ENCODE peak calls at places on chromosomes 2 and 18, in nine cellular contexts. One of them, this sample, is unnamed.
A peak's percentile ranks its signal among the peaks of the same experiment; 100 is the strongest.

GRCh38 chr18:38718365-38718901 is 1152.8 kb upstream of the CELF4 start:
- DNase-seq in AG09309: no peak
- DNase-seq in KG1: no peak
- DNase-seq in stimulated activated CD4-positive, alpha-beta T cell treated with anti-CD3 and anti-CD28 coated beads, TNF-alpha, amount 100 ng/mL, for 1 hour: no peak
- DNase-seq in LHCN-M2: no peak
- DNase-seq in LoVo: no peak
- DNase-seq in amygdala: no peak
- DNase-seq in brain microvascular endothelial cell: no peak
- DNase-seq in type B pancreatic cell: no peak
- DNase-seq in this sample: no peak

GRCh38 chr18:43570593-43570992 is 293.3 kb upstream of the SYT4 start:
- DNase-seq in AG09309: no peak
- DNase-seq in KG1: no peak
- DNase-seq in stimulated activated CD4-positive, alpha-beta T cell treated with anti-CD3 and anti-CD28 coated beads, TNF-alpha, amount 100 ng/mL, for 1 hour: no peak
- DNase-seq in LHCN-M2: no peak
- DNase-seq in LoVo: no peak
- DNase-seq in amygdala: no peak
- DNase-seq in brain microvascular endothelial cell: no peak
- DNase-seq in type B pancreatic cell: no peak
- DNase-seq in this sample: no peak

GRCh38 chr2:7508220-7508943 is 591.2 kb downstream of the RNF144A start:
- DNase-seq in AG09309: peak; percentile 28
- DNase-seq in KG1: no peak
- DNase-seq in stimulated activated CD4-positive, alpha-beta T cell treated with anti-CD3 and anti-CD28 coated beads, TNF-alpha, amount 100 ng/mL, for 1 hour: no peak
- DNase-seq in LHCN-M2: no peak
- DNase-seq in LoVo: no peak
- DNase-seq in amygdala: no peak
- DNase-seq in brain microvascular endothelial cell: no peak
- DNase-seq in type B pancreatic cell: no peak
- DNase-seq in this sample: no peak

GRCh38 chr2:143730950-143731254 is 601.7 kb downstream of the ARHGAP15 start:
- DNase-seq in AG09309: no peak
- DNase-seq in KG1: no peak
- DNase-seq in stimulated activated CD4-positive, alpha-beta T cell treated with anti-CD3 and anti-CD28 coated beads, TNF-alpha, amount 100 ng/mL, for 1 hour: no peak
- DNase-seq in LHCN-M2: peak; percentile 5
- DNase-seq in LoVo: no peak
- DNase-seq in amygdala: no peak
- DNase-seq in brain microvascular endothelial cell: no peak
- DNase-seq in type B pancreatic cell: no peak
- DNase-seq in this sample: no peak

GRCh38 chr2:8515390-8515761 is 166.5 kb upstream of the ID2 start:
- DNase-seq in AG09309: no peak
- DNase-seq in KG1: peak; percentile 94
- DNase-seq in stimulated activated CD4-positive, alpha-beta T cell treated with anti-CD3 and anti-CD28 coated beads, TNF-alpha, amount 100 ng/mL, for 1 hour: peak; percentile 9
- DNase-seq in LHCN-M2: no peak
- DNase-seq in LoVo: no peak
- DNase-seq in amygdala: no peak
- DNase-seq in brain microvascular endothelial cell: no peak
- DNase-seq in type B pancreatic cell: no peak
- DNase-seq in this sample: peak; percentile 78

GRCh38 chr18:58195278-58195721 is 151.3 kb downstream of the NEDD4L start:
- DNase-seq in AG09309: no peak
- DNase-seq in KG1: no peak
- DNase-seq in stimulated activated CD4-positive, alpha-beta T cell treated with anti-CD3 and anti-CD28 coated beads, TNF-alpha, amount 100 ng/mL, for 1 hour: no peak
- DNase-seq in LHCN-M2: no peak
- DNase-seq in LoVo: peak; percentile 32
- DNase-seq in amygdala: peak; percentile 48
- DNase-seq in brain microvascular endothelial cell: no peak
- DNase-seq in type B pancreatic cell: no peak
- DNase-seq in this sample: no peak

GRCh38 chr2:147925886-147926285 is 81.1 kb downstream of the ACVR2A start:
- DNase-seq in AG09309: no peak
- DNase-seq in KG1: no peak
- DNase-seq in stimulated activated CD4-positive, alpha-beta T cell treated with anti-CD3 and anti-CD28 coated beads, TNF-alpha, amount 100 ng/mL, for 1 hour: no peak
- DNase-seq in LHCN-M2: no peak
- DNase-seq in LoVo: no peak
- DNase-seq in amygdala: no peak
- DNase-seq in brain microvascular endothelial cell: no peak
- DNase-seq in type B pancreatic cell: no peak
- DNase-seq in this sample: no peak

GRCh38 chr2:231454361-231454791 is 9.9 kb downstream of the NCL start:
- DNase-seq in AG09309: no peak
- DNase-seq in KG1: no peak
- DNase-seq in stimulated activated CD4-positive, alpha-beta T cell treated with anti-CD3 and anti-CD28 coated beads, TNF-alpha, amount 100 ng/mL, for 1 hour: no peak
- DNase-seq in LHCN-M2: no peak
- DNase-seq in LoVo: no peak
- DNase-seq in amygdala: no peak
- DNase-seq in brain microvascular endothelial cell: no peak
- DNase-seq in type B pancreatic cell: no peak
- DNase-seq in this sample: no peak

GRCh38 chr2:239731422-239731821 is 293.7 kb downstream of the NDUFA10 start:
- DNase-seq in AG09309: no peak
- DNase-seq in KG1: no peak
- DNase-seq in stimulated activated CD4-positive, alpha-beta T cell treated with anti-CD3 and anti-CD28 coated beads, TNF-alpha, amount 100 ng/mL, for 1 hour: no peak
- DNase-seq in LHCN-M2: no peak
- DNase-seq in LoVo: no peak
- DNase-seq in amygdala: no peak
- DNase-seq in brain microvascular endothelial cell: no peak
- DNase-seq in type B pancreatic cell: no peak
- DNase-seq in this sample: no peak

GRCh38 chr2:64134813-64135212 is 9.4 kb downstream of the PELI1 start:
- DNase-seq in AG09309: no peak
- DNase-seq in KG1: no peak
- DNase-seq in stimulated activated CD4-positive, alpha-beta T cell treated with anti-CD3 and anti-CD28 coated beads, TNF-alpha, amount 100 ng/mL, for 1 hour: no peak
- DNase-seq in LHCN-M2: no peak
- DNase-seq in LoVo: no peak
- DNase-seq in amygdala: no peak
- DNase-seq in brain microvascular endothelial cell: no peak
- DNase-seq in type B pancreatic cell: no peak
- DNase-seq in this sample: no peak

GRCh38 chr2:186544255-186544675 is 45.6 kb upstream of the ITGAV start:
- DNase-seq in AG09309: peak; percentile 50
- DNase-seq in KG1: no peak
- DNase-seq in stimulated activated CD4-positive, alpha-beta T cell treated with anti-CD3 and anti-CD28 coated beads, TNF-alpha, amount 100 ng/mL, for 1 hour: no peak
- DNase-seq in LHCN-M2: peak; percentile 88
- DNase-seq in LoVo: peak; percentile 44
- DNase-seq in amygdala: no peak
- DNase-seq in brain microvascular endothelial cell: peak; percentile 84
- DNase-seq in type B pancreatic cell: no peak
- DNase-seq in this sample: no peak

GRCh38 chr2:109499549-109499948 is 114.2 kb downstream of the SEPTIN10 start:
- DNase-seq in AG09309: no peak
- DNase-seq in KG1: no peak
- DNase-seq in stimulated activated CD4-positive, alpha-beta T cell treated with anti-CD3 and anti-CD28 coated beads, TNF-alpha, amount 100 ng/mL, for 1 hour: no peak
- DNase-seq in LHCN-M2: no peak
- DNase-seq in LoVo: no peak
- DNase-seq in amygdala: no peak
- DNase-seq in brain microvascular endothelial cell: no peak
- DNase-seq in type B pancreatic cell: no peak
- DNase-seq in this sample: peak; percentile 10

GRCh38 chr2:240439698-240440151 is 4.3 kb downstream of the GPC1 start:
- DNase-seq in AG09309: no peak
- DNase-seq in KG1: no peak
- DNase-seq in stimulated activated CD4-positive, alpha-beta T cell treated with anti-CD3 and anti-CD28 coated beads, TNF-alpha, amount 100 ng/mL, for 1 hour: no peak
- DNase-seq in LHCN-M2: no peak
- DNase-seq in LoVo: no peak
- DNase-seq in amygdala: no peak
- DNase-seq in brain microvascular endothelial cell: no peak
- DNase-seq in type B pancreatic cell: no peak
- DNase-seq in this sample: no peak

GRCh38 chr2:216113572-216113971 is 4.4 kb downstream of the XRCC5 start:
- DNase-seq in AG09309: no peak
- DNase-seq in KG1: no peak
- DNase-seq in stimulated activated CD4-positive, alpha-beta T cell treated with anti-CD3 and anti-CD28 coated beads, TNF-alpha, amount 100 ng/mL, for 1 hour: no peak
- DNase-seq in LHCN-M2: peak; percentile 76
- DNase-seq in LoVo: no peak
- DNase-seq in amygdala: no peak
- DNase-seq in brain microvascular endothelial cell: no peak
- DNase-seq in type B pancreatic cell: no peak
- DNase-seq in this sample: no peak

GRCh38 chr2:73494031-73494430 is 108.4 kb downstream of the ALMS1 start:
- DNase-seq in AG09309: no peak
- DNase-seq in KG1: no peak
- DNase-seq in stimulated activated CD4-positive, alpha-beta T cell treated with anti-CD3 and anti-CD28 coated beads, TNF-alpha, amount 100 ng/mL, for 1 hour: no peak
- DNase-seq in LHCN-M2: peak; percentile 46
- DNase-seq in LoVo: peak; percentile 39
- DNase-seq in amygdala: no peak
- DNase-seq in brain microvascular endothelial cell: peak; percentile 62
- DNase-seq in type B pancreatic cell: no peak
- DNase-seq in this sample: no peak

GRCh38 chr2:197628043-197628500 is 47.3 kb downstream of the RFTN2 start:
- DNase-seq in AG09309: no peak
- DNase-seq in KG1: no peak
- DNase-seq in stimulated activated CD4-positive, alpha-beta T cell treated with anti-CD3 and anti-CD28 coated beads, TNF-alpha, amount 100 ng/mL, for 1 hour: no peak
- DNase-seq in LHCN-M2: peak; percentile 18
- DNase-seq in LoVo: no peak
- DNase-seq in amygdala: peak; percentile 36
- DNase-seq in brain microvascular endothelial cell: peak; percentile 16
- DNase-seq in type B pancreatic cell: no peak
- DNase-seq in this sample: no peak

GRCh38 chr2:99602475-99602874 is 112.7 kb upstream of the REV1 start:
- DNase-seq in AG09309: no peak
- DNase-seq in KG1: no peak
- DNase-seq in stimulated activated CD4-positive, alpha-beta T cell treated with anti-CD3 and anti-CD28 coated beads, TNF-alpha, amount 100 ng/mL, for 1 hour: no peak
- DNase-seq in LHCN-M2: peak; percentile 14
- DNase-seq in LoVo: no peak
- DNase-seq in amygdala: no peak
- DNase-seq in brain microvascular endothelial cell: peak; percentile 72
- DNase-seq in type B pancreatic cell: no peak
- DNase-seq in this sample: no peak

GRCh38 chr2:32937602-32938450 is 8.9 kb upstream of the LTBP1 start:
- DNase-seq in AG09309: no peak
- DNase-seq in KG1: no peak
- DNase-seq in stimulated activated CD4-positive, alpha-beta T cell treated with anti-CD3 and anti-CD28 coated beads, TNF-alpha, amount 100 ng/mL, for 1 hour: no peak
- DNase-seq in LHCN-M2: peak; percentile 25
- DNase-seq in LoVo: no peak
- DNase-seq in amygdala: no peak
- DNase-seq in brain microvascular endothelial cell: peak; percentile 3
- DNase-seq in type B pancreatic cell: no peak
- DNase-seq in this sample: no peak

GRCh38 chr2:161415041-161415440 is 1.1 kb upstream of the TBR1 start:
- DNase-seq in AG09309: no peak
- DNase-seq in KG1: peak; percentile 60
- DNase-seq in stimulated activated CD4-positive, alpha-beta T cell treated with anti-CD3 and anti-CD28 coated beads, TNF-alpha, amount 100 ng/mL, for 1 hour: no peak
- DNase-seq in LHCN-M2: no peak
- DNase-seq in LoVo: no peak
- DNase-seq in amygdala: no peak
- DNase-seq in brain microvascular endothelial cell: no peak
- DNase-seq in type B pancreatic cell: no peak
- DNase-seq in this sample: no peak

GRCh38 chr2:38315707-38316333 is 61.3 kb downstream of the ATL2 start:
- DNase-seq in AG09309: no peak
- DNase-seq in KG1: no peak
- DNase-seq in stimulated activated CD4-positive, alpha-beta T cell treated with anti-CD3 and anti-CD28 coated beads, TNF-alpha, amount 100 ng/mL, for 1 hour: no peak
- DNase-seq in LHCN-M2: peak; percentile 61
- DNase-seq in LoVo: peak; percentile 33
- DNase-seq in amygdala: no peak
- DNase-seq in brain microvascular endothelial cell: peak; percentile 53
- DNase-seq in type B pancreatic cell: no peak
- DNase-seq in this sample: no peak

GRCh38 chr2:227241005-227241404 is 76.6 kb downstream of the COL4A3 start:
- DNase-seq in AG09309: no peak
- DNase-seq in KG1: no peak
- DNase-seq in stimulated activated CD4-positive, alpha-beta T cell treated with anti-CD3 and anti-CD28 coated beads, TNF-alpha, amount 100 ng/mL, for 1 hour: no peak
- DNase-seq in LHCN-M2: no peak
- DNase-seq in LoVo: no peak
- DNase-seq in amygdala: no peak
- DNase-seq in brain microvascular endothelial cell: no peak
- DNase-seq in type B pancreatic cell: no peak
- DNase-seq in this sample: no peak

GRCh38 chr2:43082878-43083261 is 143.5 kb downstream of the ZFP36L2 start:
- DNase-seq in AG09309: no peak
- DNase-seq in KG1: no peak
- DNase-seq in stimulated activated CD4-positive, alpha-beta T cell treated with anti-CD3 and anti-CD28 coated beads, TNF-alpha, amount 100 ng/mL, for 1 hour: no peak
- DNase-seq in LHCN-M2: no peak
- DNase-seq in LoVo: no peak
- DNase-seq in amygdala: no peak
- DNase-seq in brain microvascular endothelial cell: no peak
- DNase-seq in type B pancreatic cell: no peak
- DNase-seq in this sample: no peak

GRCh38 chr2:240959214-240959940 is 39.0 kb upstream of the SNED1 start:
- DNase-seq in AG09309: no peak
- DNase-seq in KG1: no peak
- DNase-seq in stimulated activated CD4-positive, alpha-beta T cell treated with anti-CD3 and anti-CD28 coated beads, TNF-alpha, amount 100 ng/mL, for 1 hour: no peak
- DNase-seq in LHCN-M2: no peak
- DNase-seq in LoVo: no peak
- DNase-seq in amygdala: no peak
- DNase-seq in brain microvascular endothelial cell: no peak
- DNase-seq in type B pancreatic cell: peak; percentile 62
- DNase-seq in this sample: no peak

GRCh38 chr2:182300603-182301002 is 126.2 kb downstream of the PDE1A start:
- DNase-seq in AG09309: no peak
- DNase-seq in KG1: no peak
- DNase-seq in stimulated activated CD4-positive, alpha-beta T cell treated with anti-CD3 and anti-CD28 coated beads, TNF-alpha, amount 100 ng/mL, for 1 hour: no peak
- DNase-seq in LHCN-M2: no peak
- DNase-seq in LoVo: no peak
- DNase-seq in amygdala: no peak
- DNase-seq in brain microvascular endothelial cell: no peak
- DNase-seq in type B pancreatic cell: no peak
- DNase-seq in this sample: no peak

GRCh38 chr2:128644156-128644555 is 325.5 kb upstream of the HS6ST1 start:
- DNase-seq in AG09309: no peak
- DNase-seq in KG1: no peak
- DNase-seq in stimulated activated CD4-positive, alpha-beta T cell treated with anti-CD3 and anti-CD28 coated beads, TNF-alpha, amount 100 ng/mL, for 1 hour: no peak
- DNase-seq in LHCN-M2: no peak
- DNase-seq in LoVo: no peak
- DNase-seq in amygdala: no peak
- DNase-seq in brain microvascular endothelial cell: no peak
- DNase-seq in type B pancreatic cell: peak; percentile 65
- DNase-seq in this sample: no peak

GRCh38 chr18:5964596-5964995 is 69.3 kb upstream of the TMEM200C start:
- DNase-seq in AG09309: no peak
- DNase-seq in KG1: no peak
- DNase-seq in stimulated activated CD4-positive, alpha-beta T cell treated with anti-CD3 and anti-CD28 coated beads, TNF-alpha, amount 100 ng/mL, for 1 hour: no peak
- DNase-seq in LHCN-M2: no peak
- DNase-seq in LoVo: no peak
- DNase-seq in amygdala: no peak
- DNase-seq in brain microvascular endothelial cell: no peak
- DNase-seq in type B pancreatic cell: no peak
- DNase-seq in this sample: no peak

GRCh38 chr2:241811209-241811951 is 2.4 kb downstream of the NEU4 start:
- DNase-seq in AG09309: no peak
- DNase-seq in KG1: no peak
- DNase-seq in stimulated activated CD4-positive, alpha-beta T cell treated with anti-CD3 and anti-CD28 coated beads, TNF-alpha, amount 100 ng/mL, for 1 hour: no peak
- DNase-seq in LHCN-M2: no peak
- DNase-seq in LoVo: no peak
- DNase-seq in amygdala: peak; percentile 80
- DNase-seq in brain microvascular endothelial cell: no peak
- DNase-seq in type B pancreatic cell: peak; percentile 68
- DNase-seq in this sample: no peak

GRCh38 chr2:240981273-240981672 is 17.1 kb upstream of the SNED1 start:
- DNase-seq in AG09309: no peak
- DNase-seq in KG1: no peak
- DNase-seq in stimulated activated CD4-positive, alpha-beta T cell treated with anti-CD3 and anti-CD28 coated beads, TNF-alpha, amount 100 ng/mL, for 1 hour: no peak
- DNase-seq in LHCN-M2: peak; percentile 72
- DNase-seq in LoVo: no peak
- DNase-seq in amygdala: no peak
- DNase-seq in brain microvascular endothelial cell: no peak
- DNase-seq in type B pancreatic cell: no peak
- DNase-seq in this sample: no peak

GRCh38 chr2:174603280-174603679 is 5.7 kb upstream of the WIPF1 start:
- DNase-seq in AG09309: peak; percentile 63
- DNase-seq in KG1: peak; percentile 11
- DNase-seq in stimulated activated CD4-positive, alpha-beta T cell treated with anti-CD3 and anti-CD28 coated beads, TNF-alpha, amount 100 ng/mL, for 1 hour: peak; percentile 25
- DNase-seq in LHCN-M2: peak; percentile 86
- DNase-seq in LoVo: no peak
- DNase-seq in amygdala: peak; percentile 20
- DNase-seq in brain microvascular endothelial cell: peak; percentile 60
- DNase-seq in type B pancreatic cell: no peak
- DNase-seq in this sample: peak; percentile 58

GRCh38 chr2:222283634-222284033 is 15.2 kb downstream of the PAX3 start:
- DNase-seq in AG09309: no peak
- DNase-seq in KG1: no peak
- DNase-seq in stimulated activated CD4-positive, alpha-beta T cell treated with anti-CD3 and anti-CD28 coated beads, TNF-alpha, amount 100 ng/mL, for 1 hour: no peak
- DNase-seq in LHCN-M2: peak; percentile 90
- DNase-seq in LoVo: no peak
- DNase-seq in amygdala: no peak
- DNase-seq in brain microvascular endothelial cell: no peak
- DNase-seq in type B pancreatic cell: no peak
- DNase-seq in this sample: no peak

GRCh38 chr2:69126341-69126740 is 113.4 kb downstream of the ANTXR1 start:
- DNase-seq in AG09309: no peak
- DNase-seq in KG1: no peak
- DNase-seq in stimulated activated CD4-positive, alpha-beta T cell treated with anti-CD3 and anti-CD28 coated beads, TNF-alpha, amount 100 ng/mL, for 1 hour: no peak
- DNase-seq in LHCN-M2: no peak
- DNase-seq in LoVo: no peak
- DNase-seq in amygdala: no peak
- DNase-seq in brain microvascular endothelial cell: no peak
- DNase-seq in type B pancreatic cell: no peak
- DNase-seq in this sample: no peak

This sample was measured in GDM1.